ENCODE peak calls at places on chromosomes 12 and 14, in four cellular contexts. V is lung, Q is iPS DF 6.9, Y is left ventricle myocardium inferior. H is an unnamed sample. For H3K4me1, the result is how much of the 10 kb centered on the place peaks cover.

GRCh38 chr14:96911499-96912130 is 114.4 kb downstream of the VRK1 start:
- DNase-seq in Q (no peak), V (no peak), Y (no peak), H (no peak)

GRCh38 chr12:107522692-107523477 is 162.7 kb upstream of the PWP1 start:
- DNase-seq in Y (no peak), Q (peak), V (no peak), H (no peak)

GRCh38 chr14:68379510-68380303 is 413.2 kb downstream of the ZFP36L1 start:
- DNase-seq in Y (no peak), V (no peak), Q (no peak), H (no peak)

GRCh38 chr12:78870539-78870938 is 6.0 kb downstream of the SYT1 start:
- DNase-seq in Q (no peak), Y (no peak), V (no peak), H (no peak)

GRCh38 chr14:76500011-76500410 is 124.1 kb downstream of the ESRRB start:
- DNase-seq in Y (no peak), V (no peak), Q (no peak), H (no peak)

GRCh38 chr14:100187247-100187833 is 27.9 kb upstream of the DEGS2 start:
- DNase-seq in Q (no peak), V (no peak), Y (no peak), H (no peak)

GRCh38 chr12:115468087-115468510 is 784.1 kb upstream of the TBX3 start:
- DNase-seq in Y (no peak), Q (no peak), V (no peak), H (no peak)

GRCh38 chr14:97052001-97052400 is 254.8 kb downstream of the VRK1 start:
- DNase-seq in V (no peak), Q (no peak), Y (no peak), H (no peak)

GRCh38 chr14:69873877-69874780 is 5.1 kb upstream of the SMOC1 start:
- DNase-seq in V (no peak), Q (no peak), Y (no peak), H (no peak)

GRCh38 chr14:46352876-46353275 is 298.7 kb downstream of the RPL10L start:
- DNase-seq in V (no peak), Y (no peak), Q (no peak), H (no peak)

GRCh38 chr14:21203470-21204166 is 47.8 kb upstream of the OR5AU1 start:
- DNase-seq in Y (no peak), V (no peak), Q (no peak), H (no peak)

GRCh38 chr14:61281186-61281676 is at the start of gene TMEM30B:
- DNase-seq in V (peak), Y (no peak), Q (peak), H (peak)

GRCh38 chr14:68405959-68406358 is 386.9 kb downstream of the ZFP36L1 start:
- DNase-seq in Q (no peak), V (no peak), Y (no peak), H (no peak)

GRCh38 chr12:106645074-106645421 is 62.2 kb downstream of the RFX4 start:
- DNase-seq in V (peak), Q (no peak), Y (peak), H (no peak)

GRCh38 chr14:65277027-65277426 is 135.5 kb upstream of the FUT8 start:
- DNase-seq in Q (no peak), Y (no peak), V (no peak), H (no peak)

GRCh38 chr14:83779266-83779665 is 1750.7 kb upstream of the FLRT2 start:
- DNase-seq in Y (no peak), Q (no peak), V (no peak), H (peak)

GRCh38 chr14:73771848-73772705 is 57.9 kb upstream of the PNMA1 start:
- DNase-seq in Q (no peak), V (no peak), Y (no peak), H (no peak)

GRCh38 chr12:105317942-105318614 is 12.4 kb upstream of the C12orf75 start:
- DNase-seq in Y (no peak), Q (no peak), V (no peak), H (no peak)

GRCh38 chr12:27290501-27291168 is 42.0 kb upstream of the BMAL2 start:
- DNase-seq in Y (no peak), Q (no peak), V (no peak), H (no peak)

GRCh38 chr14:29741909-29742401 is 185.7 kb downstream of the PRKD1 start:
- DNase-seq in Y (no peak), Q (no peak), V (no peak), H (no peak)

GRCh38 chr14:66104486-66104885 is 381.7 kb upstream of the CCDC196 start:
- DNase-seq in Y (no peak), V (no peak), Q (no peak), H (no peak)

GRCh38 chr12:67426067-67426466 is 156.9 kb downstream of the CAND1 start:
- DNase-seq in Y (no peak), Q (no peak), V (no peak), H (no peak)

GRCh38 chr12:120261951-120262851 is 3.3 kb downstream of the PXN start:
- DNase-seq in Y (no peak), V (no peak), Q (no peak), H (peak)

GRCh38 chr12:38921025-38921677 is 15.8 kb upstream of the CPNE8 start:
- DNase-seq in Y (peak), V (peak), Q (no peak), H (peak)

GRCh38 chr14:76086636-76087035 is 65.1 kb upstream of the GPATCH2L start:
- DNase-seq in V (no peak), Q (no peak), Y (no peak), H (no peak)

GRCh38 chr14:39419272-39419671 is 13.0 kb downstream of the FBXO33 start:
- DNase-seq in V (no peak), Y (no peak), Q (no peak), H (no peak)

GRCh38 chr14:50347521-50347920 is 35.4 kb downstream of the DMAC2L start:
- DNase-seq in Q (no peak), Y (no peak), V (no peak), H (peak)

GRCh38 chr12:7856516-7856915 is 16.2 kb downstream of the SLC2A14 start:
- DNase-seq in Y (no peak), V (no peak), Q (no peak), H (no peak)

GRCh38 chr12:115871714-115872113 is 405.8 kb downstream of the MED13L start:
- DNase-seq in V (no peak), Q (no peak), Y (no peak), H (peak)

GRCh38 chr12:106586803-106587684 is 4.2 kb downstream of the RFX4 start:
- DNase-seq in Q (no peak), V (no peak), Y (no peak), H (no peak)

GRCh38 chr12:120817559-120818330 is 86.4 kb downstream of the SPPL3 start:
- DNase-seq in Y (no peak), Q (no peak), V (no peak), H (no peak)

GRCh38 chr14:37124617-37125016 is 47.8 kb downstream of the SLC25A21 start:
- DNase-seq in V (no peak), Y (no peak), Q (no peak), H (no peak)

GRCh38 chr12:6235499-6235898 is 35.3 kb downstream of the CD9 start:
- DNase-seq in Q (no peak), Y (no peak), V (peak), H (peak)

GRCh38 chr12:117034249-117034648 is 65.0 kb downstream of the TESC start:
- DNase-seq in Q (no peak), V (no peak), Y (no peak), H (no peak)

GRCh38 chr14:63470877-63471565 is 72.2 kb downstream of the PPP2R5E start:
- DNase-seq in Y (no peak), Q (no peak), V (no peak), H (no peak)

GRCh38 chr12:31387466-31387865 is 61.5 kb upstream of the SINHCAF start:
- DNase-seq in Q (no peak), Y (no peak), V (no peak), H (no peak)

GRCh38 chr12:53051058-53051880 is 1.4 kb downstream of the TNS2 start:
- DNase-seq in Y (peak), V (peak), Q (no peak), H (no peak)
- H3K4me1 ChIP-seq in Y (half or more), V (under half), Q (under half), H (under half)

GRCh38 chr12:110046451-110047187 is 1.7 kb downstream of the C12orf76 start:
- DNase-seq in V (no peak), Q (no peak), Y (no peak), H (no peak)

GRCh38 chr12:110048242-110049027 is at the start of gene C12orf76:
- DNase-seq in Q (peak), V (peak), Y (peak), H (peak)

GRCh38 chr12:110042260-110042659 is 6.1 kb downstream of the C12orf76 start:
- DNase-seq in V (no peak), Q (no peak), Y (peak), H (no peak)

GRCh38 chr12:110050927-110051326 is 2.6 kb upstream of the C12orf76 start:
- DNase-seq in Y (no peak), Q (no peak), V (no peak), H (no peak)

GRCh38 chr12:110047297-110047940 is 903 bp downstream of the C12orf76 start:
- DNase-seq in Y (no peak), Q (no peak), V (no peak), H (no peak)
- H3K4me1 ChIP-seq in Y (under half), Q (under half), V (under half), H (under half)

GRCh38 chr12:111995782-111996480 is 17.0 kb downstream of the TMEM116 start:
- DNase-seq in Q (no peak), Y (no peak), V (no peak), H (no peak)

GRCh38 chr12:111998015-111998414 is 14.9 kb downstream of the TMEM116 start:
- DNase-seq in Q (no peak), V (no peak), Y (no peak), H (no peak)

GRCh38 chr12:111993290-111994150 is 19.4 kb downstream of the TMEM116 start:
- DNase-seq in V (no peak), Y (no peak), Q (no peak), H (no peak)

GRCh38 chr12:112000806-112001205 is 12.2 kb downstream of the TMEM116 start:
- DNase-seq in Q (no peak), Y (no peak), V (no peak), H (no peak)

DNA sequence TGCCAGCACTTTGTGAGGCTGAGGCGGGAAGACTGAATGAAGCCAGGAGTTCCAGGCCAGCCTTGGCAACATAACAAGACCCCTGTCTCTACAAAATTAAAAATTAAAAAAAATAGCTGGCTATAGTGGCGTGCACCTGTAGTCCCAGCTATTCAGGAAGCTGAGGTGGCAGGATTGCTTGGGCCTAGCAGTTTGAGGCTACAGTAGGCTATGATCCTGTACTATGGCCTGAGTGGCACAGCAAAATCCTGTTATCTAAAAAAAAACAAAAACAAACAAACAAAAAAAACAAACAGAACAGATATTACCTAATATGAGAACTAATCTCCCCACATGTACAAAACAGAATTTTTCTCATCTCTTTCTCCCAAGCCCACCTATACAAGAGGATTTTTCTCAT is 15.7 kb downstream of the TMEM116 start:
- DNase-seq in Y (no peak), Q (no peak), V (no peak), H (no peak)
- H3K4me1 ChIP-seq in Y (half or more), Q (under half), V (under half), H (under half)

GRCh38 chr12:630656-631632 is 32.3 kb downstream of the NINJ2 start:
- DNase-seq in V (peak), Q (no peak), Y (peak), H (peak)

GRCh38 chr12:636632-637031 is 26.6 kb downstream of the NINJ2 start:
- DNase-seq in Q (no peak), V (no peak), Y (no peak), H (no peak)

GRCh38 chr12:638948-639557 is 24.2 kb downstream of the NINJ2 start:
- DNase-seq in V (no peak), Q (no peak), Y (no peak), H (no peak)

GRCh38 chr12:632102-632696 is 31.0 kb downstream of the NINJ2 start:
- DNase-seq in Y (no peak), V (peak), Q (no peak), H (peak)

GRCh38 chr12:633731-634130 is 29.5 kb downstream of the NINJ2 start:
- DNase-seq in Y (no peak), Q (no peak), V (no peak), H (no peak)
- H3K4me1 ChIP-seq in Y (half or more), Q (under half), V (under half), H (under half)

GRCh38 chr12:96497800-96498199 is 8.4 kb downstream of the CFAP54 start:
- DNase-seq in V (no peak), Q (no peak), Y (no peak), H (no peak)
- H3K4me1 ChIP-seq in V (under half), Q (under half), Y (under half), H (under half)

GRCh38 chr12:97912943-97913342 is 450.3 kb downstream of the RMST start:
- DNase-seq in Y (no peak), Q (no peak), V (no peak), H (no peak)
- H3K4me1 ChIP-seq in Y (under half), Q (under half), V (under half), H (under half)

GRCh38 chr12:77120156-77120555 is 54.8 kb upstream of the E2F7 start:
- DNase-seq in Y (no peak), Q (no peak), V (no peak), H (no peak)

GRCh38 chr12:77122661-77123060 is 57.3 kb upstream of the E2F7 start:
- DNase-seq in Y (no peak), Q (no peak), V (no peak), H (no peak)

GRCh38 chr12:77120695-77121094 is 55.3 kb upstream of the E2F7 start:
- DNase-seq in V (no peak), Q (no peak), Y (no peak), H (no peak)

GRCh38 chr12:77124767-77125166 is 59.4 kb upstream of the E2F7 start:
- DNase-seq in V (no peak), Q (no peak), Y (no peak), H (no peak)

GRCh38 chr12:77122236-77122635 is 56.9 kb upstream of the E2F7 start:
- DNase-seq in Y (no peak), Q (no peak), V (no peak), H (peak)
- H3K4me1 ChIP-seq in Y (under half), Q (under half), V (under half), H (under half)

GRCh38 chr14:104752735-104753527 is at the start of gene SIVA1:
- DNase-seq in Q (peak), Y (peak), V (peak), H (peak)

GRCh38 chr14:104752338-104752734 is 611 bp upstream of the SIVA1 start:
- DNase-seq in Q (no peak), V (no peak), Y (no peak), H (no peak)

GRCh38 chr14:104749958-104750529 is 2.9 kb upstream of the SIVA1 start:
- DNase-seq in Y (no peak), V (no peak), Q (no peak), H (no peak)

GRCh38 chr14:104750658-104751057 is 2.3 kb upstream of the SIVA1 start:
- DNase-seq in Y (no peak), Q (no peak), V (no peak), H (no peak)

DNA sequence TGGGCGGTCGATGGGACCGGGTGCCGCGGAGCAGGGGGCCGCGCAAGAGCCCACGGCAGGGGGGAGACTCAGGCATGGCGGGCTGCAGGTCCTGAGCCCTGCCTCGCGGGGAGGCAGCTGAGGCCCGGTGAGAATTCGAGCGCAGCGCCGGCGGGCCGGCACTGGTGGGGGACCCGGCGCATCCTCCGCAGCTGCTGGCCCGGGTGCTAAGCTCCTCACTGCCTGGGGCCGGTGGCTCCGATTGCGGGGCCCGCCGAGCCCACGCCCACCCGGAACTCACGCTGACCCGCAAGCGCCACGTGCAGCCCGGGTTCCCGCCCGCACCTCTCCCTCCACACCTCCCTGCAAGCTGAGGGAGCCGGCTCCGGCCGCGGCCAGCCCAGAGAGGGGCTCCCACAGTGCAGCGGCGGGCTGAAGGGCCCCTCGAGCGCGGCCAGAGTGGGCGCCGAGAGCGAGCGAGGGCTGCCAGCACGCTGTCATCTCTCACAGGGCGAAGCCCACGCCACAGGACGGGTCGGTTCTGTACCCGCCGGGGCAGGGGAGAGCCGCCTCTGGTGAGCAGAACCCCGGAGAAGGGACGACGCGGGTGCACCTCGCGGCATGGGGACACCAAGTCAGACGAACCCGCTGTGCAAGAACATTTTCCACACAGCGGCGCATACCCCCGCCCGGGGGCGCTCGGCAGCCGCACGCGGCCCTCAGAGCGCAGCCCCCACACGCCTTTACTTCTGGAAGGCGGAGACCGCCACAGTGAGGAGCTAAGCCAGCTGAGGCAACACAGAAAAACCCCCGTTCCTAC is 1.2 kb upstream of the SIVA1 start:
- DNase-seq in Y (no peak), Q (no peak), V (no peak), H (no peak)
- H3K4me1 ChIP-seq in Y (under half), Q (under half), V (under half), H (under half)

H was measured in PC-9.